ENCODE peak calls at places on chromosomes 12 and 14, in four cellular contexts. Y is HepG2, O is GM12878, I is K562. P is an unnamed sample.

GRCh38 chr14:52856139-52856538 is 64.7 kb upstream of the GNPNAT1 start:
- DNase-seq in Y (no peak), O (no peak), I (no peak), P (no peak)

GRCh38 chr12:9810721-9811120 is 16.6 kb upstream of the KLRF1 start:
- DNase-seq in I (no peak), O (no peak), Y (no peak), P (no peak)

GRCh38 chr14:97827746-97828145 is 1030.6 kb downstream of the VRK1 start:
- DNase-seq in Y (no peak), O (no peak), I (no peak), P (no peak)

GRCh38 chr14:89182326-89182725 is 234.7 kb downstream of the FOXN3 start:
- DNase-seq in O (no peak), I (no peak), Y (no peak), P (peak)

GRCh38 chr14:93163570-93163969 is 21.1 kb downstream of the MOAP1 start:
- DNase-seq in I (peak), O (peak), Y (no peak), P (no peak)

GRCh38 chr14:99758915-99759545 is 34.2 kb upstream of the EML1 start:
- DNase-seq in Y (no peak), I (no peak), O (no peak), P (no peak)

GRCh38 chr14:103207404-103208072 is 84.3 kb downstream of the TNFAIP2 start:
- DNase-seq in O (no peak), I (no peak), Y (no peak), P (peak)

GRCh38 chr12:89225401-89225800 is 126.9 kb downstream of the DUSP6 start:
- DNase-seq in O (no peak), Y (no peak), I (no peak), P (no peak)

GRCh38 chr14:49621114-49621881 is 699 bp downstream of the MGAT2 start:
- DNase-seq in I (peak), O (no peak), Y (no peak), P (peak)

GRCh38 chr12:38892090-38892786 is 13.2 kb downstream of the CPNE8 start:
- DNase-seq in Y (peak), O (no peak), I (peak), P (no peak)

GRCh38 chr12:103442187-103442564 is 53.6 kb downstream of the C12orf42 start:
- DNase-seq in Y (no peak), O (no peak), I (no peak), P (no peak)

GRCh38 chr12:121799175-121799841 is 4.5 kb upstream of the SETD1B start:
- DNase-seq in I (peak), Y (peak), O (no peak), P (peak)

GRCh38 chr12:121800694-121801600 is 2.9 kb upstream of the SETD1B start:
- DNase-seq in I (peak), Y (no peak), O (no peak), P (peak)

GRCh38 chr12:121798807-121799174 is 5.0 kb upstream of the SETD1B start:
- DNase-seq in O (no peak), Y (no peak), I (no peak), P (no peak)

GRCh38 chr12:121801601-121802484 is 2.0 kb upstream of the SETD1B start:
- DNase-seq in I (peak), Y (no peak), O (no peak), P (no peak)

GRCh38 chr12:121799842-121800693 is 3.7 kb upstream of the SETD1B start:
- DNase-seq in O (no peak), Y (peak), I (peak), P (peak)
- TF ChIP-seq EP300 in O (no peak), Y (peak), I (no peak), P (no peak)

DNA sequence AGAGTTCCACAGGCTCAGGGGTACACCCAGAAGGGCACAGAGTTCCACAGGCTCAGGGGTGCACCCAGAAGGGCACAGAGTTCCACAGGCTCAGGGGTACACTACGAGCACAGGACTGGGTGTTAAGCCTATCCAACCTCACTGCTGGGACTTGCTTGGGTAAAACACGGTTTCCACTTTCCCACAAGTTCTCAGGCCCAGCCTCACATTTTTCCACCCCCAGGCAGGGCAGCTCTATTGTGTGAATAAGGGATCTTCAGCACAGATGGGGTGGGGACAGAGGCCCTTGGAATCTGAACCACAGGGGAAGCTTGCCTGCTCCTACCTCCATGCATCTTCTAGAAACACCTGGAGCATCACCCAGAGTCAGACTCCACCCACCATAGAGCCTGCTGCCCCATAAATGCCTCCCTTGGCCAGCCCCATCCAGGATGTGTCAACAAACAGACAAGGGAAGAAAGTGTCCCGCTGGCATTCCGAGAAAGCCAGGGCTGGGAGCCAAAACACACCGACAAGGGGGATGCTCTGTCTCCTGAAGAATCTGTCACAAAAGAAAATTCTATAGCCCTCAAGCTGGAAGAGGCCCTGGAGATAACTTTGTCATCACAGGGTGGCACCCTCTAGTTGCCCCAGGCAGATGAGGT is 4.8 kb downstream of the CRACR2A start:
- DNase-seq in Y (no peak), I (no peak), O (no peak), P (no peak)
- TF ChIP-seq NFIC in Y (no peak), I (no peak), O (no peak), P (no peak)

GRCh38 chr14:71607056-71607455 is 325.2 kb upstream of the RGS6 start:
- DNase-seq in Y (no peak), I (no peak), O (no peak), P (no peak)
- H3K4me2 ChIP-seq in Y (no peak), I (no peak), O (peak), P (no peak)

GRCh38 chr12:108854453-108855283 is 2.7 kb downstream of the SSH1 start:
- DNase-seq in O (peak), Y (no peak), I (peak), P (no peak)
- TF ChIP-seq EP300 in O (peak), Y (no peak), I (no peak), P (peak)

DNA sequence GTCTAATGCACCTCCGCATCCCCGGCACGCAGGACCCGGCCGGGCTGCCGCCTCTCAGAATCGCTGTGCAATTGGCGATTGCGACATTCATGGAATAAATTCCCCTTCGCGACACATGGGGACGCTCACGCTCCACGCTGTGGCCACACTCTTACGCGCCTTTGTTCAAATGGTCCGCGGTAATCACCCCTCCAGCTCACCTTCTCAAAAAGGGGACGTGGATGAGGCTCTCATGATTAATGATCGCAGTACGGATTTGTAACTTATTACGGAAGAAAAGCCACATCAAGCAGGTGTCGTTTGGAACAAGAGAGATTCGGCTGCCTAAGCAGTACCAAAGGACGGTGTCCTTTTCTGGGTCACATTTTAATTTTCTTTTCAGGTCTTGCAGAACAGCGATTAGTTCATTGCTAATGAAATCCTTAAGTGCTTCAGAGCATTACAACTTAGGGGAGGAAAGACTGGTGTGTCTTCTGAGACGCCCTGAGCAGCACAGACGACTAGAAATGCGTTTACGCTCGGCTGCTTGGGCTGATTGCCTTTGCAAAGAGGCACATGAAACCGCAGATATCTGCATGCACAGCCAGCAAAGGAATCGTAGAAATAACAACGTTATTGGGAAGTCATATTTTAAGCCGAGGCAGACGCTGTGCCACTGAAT is 37.3 kb upstream of the ADGRD1 start:
- DNase-seq in Y (peak), I (peak), O (peak), P (peak)
- TF ChIP-seq NFIC in Y (no peak), I (no peak), O (no peak), P (no peak)

DNA sequence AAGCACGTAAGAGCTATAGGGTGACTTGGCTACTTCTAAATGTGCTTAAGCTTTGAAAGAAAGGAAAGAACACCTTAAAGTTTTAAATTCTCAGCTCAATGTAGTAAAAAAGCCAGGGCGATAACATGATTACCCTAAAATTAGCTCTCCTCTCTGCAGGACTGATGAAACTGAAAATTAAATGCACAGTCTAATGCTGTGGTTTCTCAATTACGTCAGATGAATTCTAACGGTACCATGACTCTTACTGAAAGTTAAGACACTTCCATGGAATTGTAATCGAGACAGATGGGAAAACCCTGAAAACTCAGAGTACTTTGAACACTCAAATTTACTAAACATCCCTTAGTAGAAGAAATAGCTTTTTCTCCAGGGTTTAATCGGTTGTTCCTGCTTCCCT is 25.9 kb upstream of the PRKD1 start:
- DNase-seq in Y (no peak), I (no peak), O (no peak), P (no peak)
- H3K4me2 ChIP-seq in Y (no peak), I (no peak), O (no peak), P (no peak)

GRCh38 chr12:43730283-43730682 is 28.3 kb downstream of the PUS7L start:
- DNase-seq in I (no peak), Y (no peak), O (no peak), P (no peak)
- TF ChIP-seq EP300 in I (no peak), Y (no peak), O (no peak), P (no peak)

GRCh38 chr12:19316420-19316819 is 122.9 kb upstream of the AEBP2 start:
- DNase-seq in I (no peak), O (no peak), Y (no peak), P (no peak)
- TF ChIP-seq NFIC in I (no peak), O (no peak), Y (no peak), P (no peak)